ENCODE peak calls at places on chromosomes 12 and 14, in four cellular contexts. Q is heart left ventricle, Z is HCT116, T is A549. N is an unnamed sample. For H3K9me3, the result is how much of the 10 kb centered on the place peaks cover.

GRCh38 chr12:80053048-80053790 is 46.1 kb upstream of the OTOGL start:
- DNase-seq in T (no peak), Q (peak), Z (no peak), N (no peak)

GRCh38 chr14:62796431-62796830 is 248.8 kb downstream of the KCNH5 start:
- DNase-seq in Z (no peak), Q (no peak), T (no peak), N (no peak)

GRCh38 chr12:100987552-100988277 is 193.1 kb downstream of the ANO4 start:
- DNase-seq in T (peak), Q (no peak), Z (peak), N (peak)

GRCh38 chr14:99644723-99645544 is at the start of gene HHIPL1:
- DNase-seq in Q (no peak), T (no peak), Z (no peak), N (no peak)

GRCh38 chr14:38507299-38507698 is 251.4 kb upstream of the CLEC14A start:
- DNase-seq in Q (no peak), T (no peak), Z (no peak), N (no peak)

GRCh38 chr14:39683711-39684110 is 251.5 kb upstream of the FBXO33 start:
- DNase-seq in Z (no peak), T (no peak), Q (no peak), N (no peak)

GRCh38 chr12:122876724-122877123 is 19.2 kb downstream of the VPS37B start:
- DNase-seq in Q (no peak), Z (no peak), T (no peak), N (no peak)

GRCh38 chr12:104370989-104371870 is 67.7 kb downstream of the EID3 start:
- DNase-seq in Q (no peak), Z (no peak), T (peak), N (no peak)

GRCh38 chr12:128798543-128799341 is 25.0 kb downstream of the SLC15A4 start:
- DNase-seq in Q (no peak), Z (no peak), T (no peak), N (no peak)

GRCh38 chr14:60643443-60644402 is 5.6 kb downstream of the SIX1 start:
- DNase-seq in Z (no peak), Q (no peak), T (no peak), N (no peak)

GRCh38 chr14:61416587-61416986 is 95.2 kb downstream of the PRKCH start:
- DNase-seq in Q (no peak), Z (no peak), T (no peak), N (no peak)

GRCh38 chr12:40446385-40446784 is 221.6 kb downstream of the LRRK2 start:
- DNase-seq in Z (peak), Q (no peak), T (peak), N (no peak)

GRCh38 chr12:63068857-63069442 is 82.1 kb downstream of the AVPR1A start:
- DNase-seq in Z (peak), T (peak), Q (no peak), N (no peak)

GRCh38 chr14:64708148-64709004 is 4.2 kb downstream of the PLEKHG3 start:
- DNase-seq in T (peak), Z (no peak), Q (peak), N (no peak)

GRCh38 chr14:62126885-62127478 is 364.8 kb downstream of the SNAPC1 start:
- DNase-seq in T (peak), Z (peak), Q (no peak), N (peak)

GRCh38 chr14:73850940-73851339 is 691 bp upstream of the PTGR2 start:
- DNase-seq in Z (no peak), T (peak), Q (no peak), N (no peak)

GRCh38 chr12:50302686-50303085 is 19.4 kb upstream of the LIMA1 start:
- DNase-seq in Q (no peak), T (no peak), Z (no peak), N (no peak)

GRCh38 chr12:89432396-89432795 is 80.1 kb upstream of the DUSP6 start:
- DNase-seq in Z (no peak), T (no peak), Q (no peak), N (no peak)

GRCh38 chr12:80040075-80040738 is 59.1 kb upstream of the OTOGL start:
- DNase-seq in Q (no peak), Z (no peak), T (no peak), N (no peak)

GRCh38 chr12:116691636-116692035 is 46.2 kb downstream of the SPRING1 start:
- DNase-seq in T (no peak), Z (no peak), Q (no peak), N (no peak)

GRCh38 chr14:99757331-99758070 is 35.7 kb upstream of the EML1 start:
- DNase-seq in Q (no peak), Z (peak), T (peak), N (no peak)

GRCh38 chr14:29710015-29710414 is 217.6 kb downstream of the PRKD1 start:
- DNase-seq in Z (no peak), T (no peak), Q (no peak), N (no peak)

GRCh38 chr14:97299661-97300060 is 502.5 kb downstream of the VRK1 start:
- DNase-seq in Q (no peak), T (no peak), Z (no peak), N (no peak)

GRCh38 chr12:32214723-32215122 is 108.1 kb downstream of the BICD1 start:
- DNase-seq in T (no peak), Z (no peak), Q (no peak), N (no peak)

GRCh38 chr14:89549381-89550102 is 132.5 kb upstream of the FOXN3 start:
- DNase-seq in T (no peak), Z (no peak), Q (no peak), N (no peak)

GRCh38 chr12:3303410-3304136 is 187.4 kb upstream of the PRMT8 start:
- DNase-seq in T (no peak), Q (no peak), Z (no peak), N (no peak)

GRCh38 chr14:24314377-24315193 is 3.3 kb downstream of the LTB4R start:
- DNase-seq in Q (no peak), Z (no peak), T (no peak), N (no peak)

GRCh38 chr14:22052795-22053194 is 379.2 kb upstream of the OR4E1 start:
- DNase-seq in Q (no peak), T (no peak), Z (no peak), N (no peak)

GRCh38 chr12:126369487-126370463 is 1304.5 kb downstream of the AACS start:
- DNase-seq in T (no peak), Q (no peak), Z (no peak), N (no peak)
- H3K9me3 ChIP-seq in T (under half), Q (under half), Z (under half), N (under half)

GRCh38 chr12:49232940-49233841 is 31.7 kb upstream of the TUBA1C start:
- DNase-seq in Z (no peak), T (no peak), Q (peak), N (peak)

GRCh38 chr12:49230810-49231209 is 34.1 kb upstream of the TUBA1C start:
- DNase-seq in T (no peak), Q (no peak), Z (no peak), N (no peak)

GRCh38 chr12:49233842-49234526 is 30.9 kb upstream of the TUBA1C start:
- DNase-seq in Q (peak), Z (no peak), T (no peak), N (no peak)

GRCh38 chr12:49230176-49230575 is 34.7 kb upstream of the TUBA1C start:
- DNase-seq in T (no peak), Z (no peak), Q (no peak), N (no peak)

GRCh38 chr12:49231881-49232650 is 32.8 kb upstream of the TUBA1C start:
- DNase-seq in T (no peak), Z (no peak), Q (no peak), N (peak)
- H3K9me3 ChIP-seq in T (under half), Z (under half), Q (under half), N (under half)

DNA sequence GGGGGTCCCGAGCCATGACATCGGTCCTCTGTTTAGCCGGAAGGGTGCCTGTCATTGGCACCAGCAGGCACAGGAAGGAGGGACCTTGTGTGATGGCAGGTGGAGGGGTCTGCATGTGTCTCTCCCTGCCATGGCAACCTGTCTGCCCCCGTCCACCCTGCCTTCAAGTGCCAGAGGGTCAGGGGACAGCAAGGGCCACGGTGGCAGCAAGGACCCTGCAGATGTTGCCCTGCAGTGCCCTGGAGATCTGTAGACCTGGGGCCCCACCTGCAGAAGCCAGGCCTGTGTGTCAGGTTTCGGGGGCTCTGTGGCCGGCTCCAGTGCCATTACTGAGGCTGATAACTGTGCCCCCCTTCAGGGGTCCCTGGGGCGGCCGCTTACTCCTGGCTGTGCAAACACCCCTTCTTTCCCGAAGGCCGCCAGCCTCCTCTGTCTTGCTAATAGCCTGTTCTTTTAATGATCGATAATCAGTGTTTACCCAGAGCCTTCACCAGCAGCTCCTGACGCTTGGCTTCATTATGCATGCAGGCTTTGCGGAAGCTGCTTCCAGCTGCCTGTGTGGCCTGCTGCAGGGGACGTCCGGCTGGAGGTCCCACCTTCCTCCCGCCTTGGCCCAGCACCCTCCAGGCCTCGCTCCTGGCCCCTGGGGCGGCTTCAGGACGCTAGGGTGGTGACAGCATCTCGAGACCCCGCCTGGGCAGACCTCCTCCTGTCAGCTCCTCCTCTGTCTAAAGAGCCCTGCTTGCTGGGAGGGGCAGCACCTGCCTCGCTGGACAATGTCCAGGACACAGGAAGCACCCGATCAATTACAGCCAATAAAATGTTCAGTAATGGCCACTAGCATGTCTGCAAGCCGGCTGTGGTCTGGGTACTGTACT is 153.0 kb downstream of the KIF26A start:
- DNase-seq in Q (peak), T (no peak), Z (no peak), N (peak)
- H3K9me3 ChIP-seq in Q (under half), T (under half), Z (under half), N (under half)

GRCh38 chr12:133145981-133146380 is 15.6 kb downstream of the ZNF10 start:
- DNase-seq in Q (no peak), T (no peak), Z (no peak), N (no peak)
- H3K9me3 ChIP-seq in Q (half or more), T (half or more), Z (under half), N (under half)

GRCh38 chr14:100807496-100807895 is 18.4 kb upstream of the MEG3 start:
- DNase-seq in Q (peak), T (no peak), Z (no peak), N (no peak)

GRCh38 chr14:100810435-100810834 is 15.5 kb upstream of the MEG3 start:
- DNase-seq in Z (no peak), Q (peak), T (no peak), N (no peak)

GRCh38 chr14:100813291-100813690 is 12.6 kb upstream of the MEG3 start:
- DNase-seq in Z (no peak), Q (peak), T (no peak), N (no peak)

GRCh38 chr14:100807979-100808734 is 17.8 kb upstream of the MEG3 start:
- DNase-seq in Q (peak), Z (no peak), T (no peak), N (no peak)

DNA sequence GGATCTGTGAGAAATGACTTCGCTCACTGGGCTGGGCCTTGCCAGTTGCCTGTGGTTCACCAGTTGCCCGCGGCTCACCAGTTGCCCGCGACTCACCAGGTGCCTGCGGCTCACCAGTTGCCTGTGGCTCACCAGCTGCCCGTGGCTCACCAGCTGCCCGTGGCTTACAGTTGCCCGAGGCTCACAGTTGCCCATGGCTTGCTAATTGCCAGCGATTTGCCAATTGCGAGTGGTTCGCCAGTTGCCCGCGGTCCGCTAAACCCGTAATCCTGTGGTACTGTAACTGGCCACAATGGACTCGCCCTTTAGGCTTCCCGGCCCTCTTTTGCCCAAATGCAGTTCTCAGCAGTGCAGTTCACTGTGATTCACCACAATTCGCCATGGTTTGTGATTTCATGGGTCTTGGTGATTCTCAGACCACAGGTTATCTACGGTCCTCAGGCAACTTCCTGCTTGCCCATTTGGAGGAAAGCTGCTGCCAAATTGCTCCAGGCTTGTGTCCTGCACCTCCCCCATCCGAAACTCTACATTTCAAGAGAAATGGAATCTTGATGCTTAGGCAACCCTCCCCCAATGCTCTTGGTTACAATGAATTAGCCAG is 15.0 kb upstream of the MEG3 start:
- DNase-seq in Q (peak), T (no peak), Z (no peak), N (no peak)
- H3K9me3 ChIP-seq in Q (under half), T (under half), Z (under half), N (half or more)

GRCh38 chr14:101202627-101203404 is 299.3 kb upstream of the RTL1 start:
- DNase-seq in T (no peak), Z (no peak), Q (no peak), N (no peak)
- H3K9me3 ChIP-seq in T (under half), Z (under half), Q (under half), N (under half)

GRCh38 chr12:75115748-75116147 is 93.9 kb downstream of the KCNC2 start:
- DNase-seq in Z (no peak), Q (no peak), T (no peak), N (no peak)
- H3K9me3 ChIP-seq in Z (under half), Q (under half), T (under half), N (under half)

N was measured in WERI-Rb-1.